ENCODE peak calls at places on chromosomes 11 and 22, in nine cellular contexts. I is tibial artery; L is CD8-positive, alpha-beta T cell; A is mammary epithelial cell; V is heart right ventricle; Y is SK-N-SH; G is keratinocyte; W is GM23338; K is lung. E is an unnamed sample.
A peak's percentile ranks its signal among the peaks of the same experiment; 100 is the strongest.

GRCh38 chr11:92528051-92528450 is 303.4 kb downstream of the FAT3 start:
- DNase-seq in A (peak; percentile 83), I (no peak), V (no peak), K (no peak), Y (no peak), W (no peak), G (no peak), L (no peak), E (no peak)

GRCh38 chr11:128291043-128291442 is 296.3 kb downstream of the ETS1 start:
- DNase-seq in K (no peak), A (no peak), I (no peak), V (peak; percentile 9), Y (peak; percentile 11), G (no peak), W (no peak), L (no peak), E (no peak)

GRCh38 chr11:35066783-35067476 is 72.0 kb upstream of the CD44 start:
- DNase-seq in K (no peak), W (no peak), Y (no peak), G (no peak), L (no peak), I (no peak), A (no peak), V (no peak), E (no peak)

GRCh38 chr22:37145415-37146385 is 4.0 kb downstream of the IL2RB start:
- DNase-seq in I (no peak), G (no peak), A (peak; percentile 57), L (no peak), V (no peak), K (no peak), Y (no peak), W (no peak), E (no peak)

GRCh38 chr22:40183029-40183581 is 5.4 kb downstream of the TNRC6B start:
- DNase-seq in K (no peak), W (no peak), V (no peak), A (peak; percentile 50), L (no peak), I (no peak), G (no peak), Y (no peak), E (no peak)

GRCh38 chr22:17706451-17706900 is 67.8 kb downstream of the BID start:
- DNase-seq in V (no peak), A (peak; percentile 95), G (peak; percentile 56), W (peak; percentile 46), L (no peak), I (peak; percentile 69), Y (peak; percentile 33), K (peak; percentile 50), E (peak; percentile 64)

GRCh38 chr11:18027475-18027874 is 14.6 kb upstream of the SERGEF start:
- DNase-seq in I (no peak), L (no peak), W (no peak), G (no peak), K (no peak), A (no peak), Y (no peak), V (no peak), E (no peak)

GRCh38 chr22:37747090-37747714 is 50.4 kb downstream of the TRIOBP start:
- DNase-seq in I (peak; percentile 53), W (no peak), V (no peak), A (peak; percentile 56), K (no peak), Y (peak; percentile 60), G (no peak), L (no peak), E (peak; percentile 60)

GRCh38 chr22:31206896-31207687 is 5.0 kb upstream of the LIMK2 start:
- DNase-seq in A (peak; percentile 69), I (no peak), V (peak; percentile 65), K (peak; percentile 89), G (peak; percentile 54), W (no peak), L (no peak), Y (no peak), E (peak; percentile 80)

GRCh38 chr11:134483291-134483690 is 71.2 kb upstream of the B3GAT1 start:
- DNase-seq in V (no peak), W (no peak), Y (no peak), A (no peak), I (no peak), G (no peak), K (no peak), L (peak; percentile 45), E (no peak)

GRCh38 chr11:57425565-57426438 is 1.1 kb downstream of the SLC43A3 start:
- DNase-seq in V (peak; percentile 64), I (peak; percentile 84), L (no peak), K (peak; percentile 72), G (no peak), Y (no peak), W (no peak), A (peak; percentile 36), E (peak; percentile 43)

GRCh38 chr11:2898366-2899079 is 12.9 kb upstream of the CDKN1C start:
- DNase-seq in I (peak; percentile 82), K (peak; percentile 79), G (no peak), V (peak; percentile 46), W (no peak), A (peak; percentile 81), L (peak; percentile 78), Y (no peak), E (peak; percentile 58)

GRCh38 chr11:9060700-9061111 is 30.7 kb downstream of the SCUBE2 start:
- DNase-seq in L (no peak), I (no peak), W (peak; percentile 83), K (no peak), V (no peak), G (no peak), Y (no peak), A (no peak), E (no peak)

GRCh38 chr22:21447694-21448402 is 19.3 kb upstream of the TMEM191C start:
- DNase-seq in L (no peak), G (no peak), K (no peak), W (peak; percentile 64), V (peak; percentile 11), Y (peak; percentile 58), I (no peak), A (no peak), E (no peak)

GRCh38 chr11:70721006-70721405 is 322.7 kb downstream of the CTTN start:
- DNase-seq in W (no peak), L (no peak), A (no peak), I (no peak), G (no peak), Y (no peak), K (no peak), V (no peak), E (no peak)

GRCh38 chr11:14852571-14853177 is 39.4 kb downstream of the CYP2R1 start:
- DNase-seq in G (no peak), L (no peak), W (no peak), K (no peak), V (no peak), I (no peak), A (no peak), Y (no peak), E (no peak)

GRCh38 chr22:46892866-46893265 is 130.4 kb downstream of the TBC1D22A start:
- DNase-seq in A (no peak), Y (no peak), K (no peak), W (no peak), L (no peak), V (no peak), G (no peak), I (no peak), E (no peak)
- H3K36me3 ChIP-seq in A (peaks cover 5% of the 10 kb centered on the region), Y (peaks cover 4% of the 10 kb centered on the region), K (no peaks in the 10 kb centered on the region), W (no peaks in the 10 kb centered on the region), L (peaks cover 17% of the 10 kb centered on the region), V (no peaks in the 10 kb centered on the region), G (peaks cover 12% of the 10 kb centered on the region), I (peaks cover 49% of the 10 kb centered on the region), E (no peaks in the 10 kb centered on the region)

GRCh38 chr11:78327945-78328344 is 89.7 kb downstream of the GAB2 start:
- DNase-seq in A (no peak), I (no peak), Y (no peak), K (no peak), L (no peak), W (no peak), V (no peak), G (no peak), E (no peak)
- H3K4me1 ChIP-seq in A (no peaks in the 10 kb centered on the region), I (peaks cover 3% of the 10 kb centered on the region), Y (peaks cover 2% of the 10 kb centered on the region), K (peaks cover 7% of the 10 kb centered on the region), L (peaks cover 13% of the 10 kb centered on the region), W (no peaks in the 10 kb centered on the region), V (peaks cover 34% of the 10 kb centered on the region), G (no peaks in the 10 kb centered on the region), E (no peaks in the 10 kb centered on the region)

DNA sequence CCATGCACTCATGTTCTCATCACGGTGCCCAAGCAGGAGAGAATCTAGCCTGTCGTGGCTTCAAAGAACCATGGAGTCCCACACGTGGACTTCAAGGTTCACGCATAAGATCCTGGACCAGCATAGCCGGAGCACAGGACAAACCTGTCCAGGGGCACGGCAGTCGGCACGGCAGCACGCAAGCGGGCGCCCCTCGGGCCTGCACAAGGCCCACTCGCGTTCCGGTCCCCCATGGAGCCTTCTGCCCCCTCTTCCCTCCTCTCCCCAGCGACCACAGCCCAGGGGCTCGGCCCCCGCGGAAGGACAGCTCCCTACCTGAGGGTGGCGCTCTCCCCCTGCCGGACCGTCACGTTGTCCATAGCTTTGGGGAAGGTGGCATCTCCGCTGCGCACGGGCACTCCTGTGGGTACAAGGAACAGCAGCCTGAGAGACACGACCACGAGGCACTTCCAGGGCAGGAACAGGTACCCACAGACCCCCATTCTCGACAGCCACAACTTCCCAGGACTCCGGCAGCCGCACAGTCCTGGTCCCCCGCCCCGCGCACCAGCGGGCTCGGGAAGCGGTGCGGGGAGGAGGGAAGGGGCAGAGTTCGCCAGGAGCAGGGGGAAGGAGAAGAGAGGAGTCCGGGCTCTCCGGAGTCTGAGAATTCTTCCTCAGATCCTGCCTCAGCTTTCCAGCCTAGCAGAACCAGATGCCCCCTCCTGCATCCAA is 589.5 kb downstream of the OPCML start:
- DNase-seq in G (no peak), I (no peak), W (peak; percentile 59), A (no peak), V (no peak), K (no peak), L (no peak), Y (peak; percentile 49), E (no peak)
- H3K4me3 ChIP-seq in G (no peak overlapping the region), I (no peak overlapping the region), W (peak overlapping the region; percentile 89), A (no peak overlapping the region), V (no peak overlapping the region), K (no peak overlapping the region), L (no peak overlapping the region), Y (no peak overlapping the region), E (no peak overlapping the region)

GRCh38 chr11:47243454-47243853 is 5.2 kb downstream of the ACP2 start:
- DNase-seq in L (no peak), Y (peak; percentile 0), W (no peak), I (no peak), K (peak; percentile 56), A (no peak), V (no peak), G (no peak), E (no peak)
- H3K36me3 ChIP-seq in L (peaks cover 46% of the 10 kb centered on the region), Y (peaks cover 21% of the 10 kb centered on the region), W (peaks cover 4% of the 10 kb centered on the region), I (peaks cover 77% of the 10 kb centered on the region), K (peaks cover 23% of the 10 kb centered on the region), A (peaks cover 21% of the 10 kb centered on the region), V (peaks cover 41% of the 10 kb centered on the region), G (peaks cover 30% of the 10 kb centered on the region), E (peaks cover 16% of the 10 kb centered on the region)